ENCODE peak calls at places on chromosomes 7 and 10, in six cellular contexts. L, U, Y, F, B and E are unnamed samples.

GRCh38 chr10:80070068-80070467 is 8.4 kb upstream of the TMEM254 start:
- DNase-seq in F (no peak), L (no peak), B (no peak), U (no peak), Y (no peak), E (no peak)

GRCh38 chr7:124784879-124785818 is 19.6 kb upstream of the GPR37 start:
- DNase-seq in B (peak; percentile 63), Y (peak; percentile 62), F (peak; percentile 55), U (no peak), L (peak; percentile 12), E (peak; percentile 46)

GRCh38 chr10:488081-488932 is 201.2 kb downstream of the DIP2C start:
- DNase-seq in Y (no peak), B (no peak), L (no peak), U (no peak), F (no peak), E (no peak)

GRCh38 chr10:71382757-71383156 is 14.0 kb upstream of the CDH23 start:
- DNase-seq in B (no peak), F (peak; percentile 48), U (no peak), Y (no peak), L (no peak), E (no peak)

GRCh38 chr10:66783296-66783695 is 142.5 kb upstream of the LRRTM3 start:
- DNase-seq in B (peak; percentile 55), Y (no peak), F (no peak), U (no peak), L (no peak), E (no peak)

GRCh38 chr10:93576888-93577287 is 10.4 kb downstream of the FFAR4 start:
- DNase-seq in U (no peak), Y (no peak), F (no peak), B (no peak), L (no peak), E (no peak)

GRCh38 chr7:142800103-142800502 is 29.3 kb downstream of the PRSS2 start:
- DNase-seq in F (no peak), L (no peak), U (no peak), B (no peak), Y (no peak), E (no peak)

GRCh38 chr10:49071221-49071761 is 44.0 kb downstream of the VSTM4 start:
- DNase-seq in L (no peak), F (no peak), B (no peak), Y (no peak), U (no peak), E (no peak)

GRCh38 chr7:30139836-30140384 is 5.1 kb downstream of the MTURN start:
- DNase-seq in U (no peak), B (no peak), L (no peak), Y (no peak), F (no peak), E (no peak)

GRCh38 chr10:72658696-72659400 is 33.0 kb upstream of the MICU1 start:
- DNase-seq in U (no peak), Y (no peak), F (no peak), L (no peak), B (no peak), E (no peak)

GRCh38 chr10:50625663-50626062 is 1.9 kb upstream of the SGMS1 start:
- DNase-seq in F (peak; percentile 12), U (no peak), Y (no peak), L (no peak), B (peak; percentile 18), E (peak; percentile 21)

GRCh38 chr7:82527831-82528230 is 84.3 kb upstream of the CACNA2D1 start:
- DNase-seq in B (peak; percentile 17), U (no peak), F (peak; percentile 47), L (no peak), Y (no peak), E (no peak)

GRCh38 chr10:2081501-2081900 is 344.2 kb upstream of the ADARB2 start:
- DNase-seq in L (no peak), U (no peak), F (no peak), Y (peak; percentile 1), B (no peak), E (no peak)

GRCh38 chr10:80274396-80275134 is 14.9 kb downstream of the MAT1A start:
- DNase-seq in B (no peak), F (no peak), L (no peak), Y (no peak), U (no peak), E (no peak)

GRCh38 chr7:17506090-17506489 is 207.6 kb downstream of the AHR start:
- DNase-seq in U (no peak), F (no peak), L (peak; percentile 41), Y (peak; percentile 51), B (peak; percentile 41), E (peak; percentile 34)

GRCh38 chr7:23662124-23662982 is 17.6 kb upstream of the FAM221A start:
- DNase-seq in L (no peak), U (no peak), F (no peak), B (peak; percentile 15), Y (no peak), E (no peak)

GRCh38 chr7:6402041-6402440 is 45.7 kb downstream of the DAGLB start:
- DNase-seq in Y (no peak), U (no peak), B (no peak), L (no peak), F (no peak), E (no peak)

GRCh38 chr7:73519867-73520672 is 2.0 kb downstream of the BAZ1B start:
- DNase-seq in L (no peak), U (no peak), Y (peak; percentile 23), B (peak; percentile 17), F (peak; percentile 8), E (no peak)

GRCh38 chr10:33327750-33328149 is 6.7 kb downstream of the NRP1 start:
- DNase-seq in F (no peak), L (no peak), B (no peak), Y (no peak), U (no peak), E (no peak)

GRCh38 chr7:28695300-28696261 is 262.5 kb downstream of the TRIL start:
- DNase-seq in F (peak; percentile 25), L (no peak), Y (no peak), B (no peak), U (no peak), E (no peak)

GRCh38 chr7:29143698-29144203 is 2.6 kb downstream of the CPVL start:
- DNase-seq in F (no peak), B (no peak), Y (no peak), L (no peak), U (no peak), E (no peak)

GRCh38 chr10:108378779-108379178 is 1214.3 kb upstream of the SORCS1 start:
- DNase-seq in Y (no peak), L (no peak), F (no peak), U (no peak), B (no peak), E (no peak)

GRCh38 chr7:146002431-146003078 is 114.0 kb upstream of the CNTNAP2 start:
- DNase-seq in Y (no peak), U (no peak), B (peak; percentile 30), L (no peak), F (no peak), E (no peak)

GRCh38 chr10:121436630-121437311 is 161.5 kb downstream of the FGFR2 start:
- DNase-seq in Y (no peak), F (no peak), L (no peak), U (no peak), B (no peak), E (no peak)

GRCh38 chr7:80779456-80779855 is 139.4 kb downstream of the SEMA3C start:
- DNase-seq in U (no peak), F (no peak), B (no peak), L (no peak), Y (no peak), E (no peak)

GRCh38 chr7:95798401-95798930 is 26.1 kb downstream of the DYNC1I1 start:
- DNase-seq in U (no peak), Y (no peak), B (peak; percentile 58), L (no peak), F (peak; percentile 1), E (no peak)

GRCh38 chr7:106022193-106022821 is 59.2 kb downstream of the CDHR3 start:
- DNase-seq in B (peak; percentile 73), Y (no peak), F (no peak), U (no peak), L (peak; percentile 62), E (no peak)

GRCh38 chr10:6064119-6064518 is 2.0 kb upstream of the IL2RA start:
- DNase-seq in U (peak; percentile 19), F (no peak), Y (no peak), L (no peak), B (no peak), E (no peak)

GRCh38 chr7:134154581-134155130 is 27.5 kb downstream of the LRGUK start:
- DNase-seq in F (peak; percentile 47), U (no peak), L (no peak), Y (no peak), B (no peak), E (no peak)

GRCh38 chr10:128268015-128268722 is 141.9 kb upstream of the MKI67 start:
- DNase-seq in U (no peak), B (no peak), F (peak; percentile 5), Y (peak; percentile 50), L (no peak), E (peak; percentile 42)
- TF ChIP-seq CTCF in U (no peak), B (peak; percentile 28), F (peak; percentile 34), Y (peak; percentile 52), L (peak; percentile 54), E (peak; percentile 62)

DNA sequence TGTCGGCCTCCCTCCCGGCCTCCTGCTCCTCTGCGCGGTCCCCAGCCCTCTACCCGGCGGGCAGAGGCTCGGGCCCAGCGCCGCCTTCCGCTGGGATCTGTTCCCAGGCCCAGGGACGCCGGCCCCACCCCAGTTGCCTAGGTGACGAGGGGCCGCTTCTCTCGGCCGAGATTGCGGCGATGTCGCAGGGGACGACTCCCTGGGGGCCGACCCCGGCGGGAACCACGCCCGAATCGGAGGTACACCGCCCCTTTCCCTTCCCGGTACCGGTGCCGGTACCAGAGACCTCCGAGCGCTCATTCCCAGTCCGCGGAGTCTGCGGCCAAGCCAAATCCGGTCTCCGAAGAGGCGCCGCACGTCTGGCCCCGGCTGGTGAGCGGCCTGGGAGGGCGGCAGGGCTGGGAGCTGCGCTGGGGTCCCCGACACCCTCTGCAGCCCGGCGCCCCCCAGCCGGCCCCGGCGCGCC is at the start of gene CABCOCO1:
- DNase-seq in B (peak; percentile 61), F (peak; percentile 45), U (peak; percentile 83), L (no peak), Y (peak; percentile 84), E (no peak)
- TF ChIP-seq CTCF in B (peak; percentile 16), F (no peak), U (no peak), L (no peak), Y (peak; percentile 21), E (no peak)

GRCh38 chr10:116627386-116627933 is 6.7 kb downstream of the PNLIPRP2 start:
- DNase-seq in Y (peak; percentile 48), F (no peak), U (no peak), B (no peak), L (no peak), E (no peak)
- TF ChIP-seq CTCF in Y (peak; percentile 52), F (no peak), U (no peak), B (no peak), L (no peak), E (no peak)

GRCh38 chr7:129825554-129826267 is 127.0 kb downstream of the UBE2H start:
- DNase-seq in F (peak; percentile 48), U (peak; percentile 91), L (no peak), Y (peak; percentile 91), B (peak; percentile 70), E (peak; percentile 89)

GRCh38 chr7:129827467-129827990 is 125.2 kb downstream of the UBE2H start:
- DNase-seq in L (no peak), U (no peak), B (no peak), F (no peak), Y (no peak), E (no peak)

GRCh38 chr7:129824291-129825004 is 128.3 kb downstream of the UBE2H start:
- DNase-seq in Y (no peak), B (no peak), F (no peak), L (no peak), U (no peak), E (no peak)

GRCh38 chr7:129828078-129828762 is 124.5 kb downstream of the UBE2H start:
- DNase-seq in L (no peak), B (no peak), Y (no peak), F (no peak), U (no peak), E (no peak)

GRCh38 chr7:129825005-129825553 is 127.7 kb downstream of the UBE2H start:
- DNase-seq in F (no peak), Y (peak; percentile 94), B (peak; percentile 63), L (no peak), U (peak; percentile 73), E (peak; percentile 62)
- TF ChIP-seq CTCF in F (peak; percentile 38), Y (peak; percentile 47), B (peak; percentile 48), L (peak; percentile 55), U (no peak), E (peak; percentile 18)